ENCODE peak calls at places on chromosomes 4 and X, in ten cellular contexts. One of them, this sample, is unnamed.

GRCh38 chr4:65893311-65893710 is 223.0 kb upstream of the EPHA5 start:
- DNase-seq in stomach: no peak
- DNase-seq in suprapubic skin: no peak
- DNase-seq in Peyer's patch: no peak
- DNase-seq in GM12878: no peak
- DNase-seq in endothelial cell of umbilical vein: no peak
- DNase-seq in ovary: no peak
- DNase-seq in heart left ventricle: no peak
- DNase-seq in upper lobe of left lung: no peak
- DNase-seq in HCT116: no peak
- DNase-seq in this sample: no peak

GRCh38 chr4:111040904-111041303 is 418.0 kb upstream of the PITX2 start:
- DNase-seq in suprapubic skin: no peak
- DNase-seq in ovary: no peak
- DNase-seq in upper lobe of left lung: no peak
- DNase-seq in heart left ventricle: no peak
- DNase-seq in stomach: no peak
- DNase-seq in HCT116: no peak
- DNase-seq in Peyer's patch: no peak
- DNase-seq in GM12878: no peak
- DNase-seq in endothelial cell of umbilical vein: no peak
- DNase-seq in this sample: no peak

GRCh38 chrX:24298191-24298590 is 15.7 kb downstream of the SUPT20HL2 start:
- DNase-seq in suprapubic skin: no peak
- DNase-seq in stomach: no peak
- DNase-seq in GM12878: no peak
- DNase-seq in ovary: no peak
- DNase-seq in heart left ventricle: no peak
- DNase-seq in Peyer's patch: no peak
- DNase-seq in HCT116: no peak
- DNase-seq in endothelial cell of umbilical vein: peak; percentile 39
- DNase-seq in upper lobe of left lung: no peak
- DNase-seq in this sample: no peak

GRCh38 chr4:52157641-52158316 is 106.7 kb downstream of the SPATA18 start:
- DNase-seq in Peyer's patch: no peak
- DNase-seq in endothelial cell of umbilical vein: no peak
- DNase-seq in ovary: no peak
- DNase-seq in GM12878: no peak
- DNase-seq in upper lobe of left lung: no peak
- DNase-seq in suprapubic skin: no peak
- DNase-seq in stomach: no peak
- DNase-seq in heart left ventricle: no peak
- DNase-seq in HCT116: no peak
- DNase-seq in this sample: no peak

GRCh38 chr4:2870098-2870497 is 26.5 kb downstream of the ADD1 start:
- DNase-seq in HCT116: no peak
- DNase-seq in ovary: no peak
- DNase-seq in Peyer's patch: no peak
- DNase-seq in heart left ventricle: no peak
- DNase-seq in upper lobe of left lung: no peak
- DNase-seq in GM12878: no peak
- DNase-seq in suprapubic skin: no peak
- DNase-seq in stomach: no peak
- DNase-seq in endothelial cell of umbilical vein: no peak
- DNase-seq in this sample: no peak

GRCh38 chrX:1400731-1401471 is 9.0 kb upstream of the SLC25A6 start:
- DNase-seq in suprapubic skin: no peak
- DNase-seq in GM12878: no peak
- DNase-seq in heart left ventricle: no peak
- DNase-seq in endothelial cell of umbilical vein: no peak
- DNase-seq in ovary: no peak
- DNase-seq in Peyer's patch: peak; percentile 59
- DNase-seq in stomach: no peak
- DNase-seq in HCT116: peak; percentile 40
- DNase-seq in upper lobe of left lung: no peak
- DNase-seq in this sample: no peak

GRCh38 chr4:22348410-22348809 is 167.5 kb downstream of the ADGRA3 start:
- DNase-seq in Peyer's patch: no peak
- DNase-seq in endothelial cell of umbilical vein: no peak
- DNase-seq in suprapubic skin: no peak
- DNase-seq in upper lobe of left lung: no peak
- DNase-seq in GM12878: no peak
- DNase-seq in heart left ventricle: no peak
- DNase-seq in HCT116: no peak
- DNase-seq in ovary: no peak
- DNase-seq in stomach: no peak
- DNase-seq in this sample: no peak

GRCh38 chrX:47500541-47500940 is 17.5 kb upstream of the ZNF41 start:
- DNase-seq in GM12878: no peak
- DNase-seq in HCT116: no peak
- DNase-seq in suprapubic skin: no peak
- DNase-seq in endothelial cell of umbilical vein: no peak
- DNase-seq in heart left ventricle: no peak
- DNase-seq in Peyer's patch: no peak
- DNase-seq in ovary: no peak
- DNase-seq in stomach: no peak
- DNase-seq in upper lobe of left lung: no peak
- DNase-seq in this sample: no peak

DNA sequence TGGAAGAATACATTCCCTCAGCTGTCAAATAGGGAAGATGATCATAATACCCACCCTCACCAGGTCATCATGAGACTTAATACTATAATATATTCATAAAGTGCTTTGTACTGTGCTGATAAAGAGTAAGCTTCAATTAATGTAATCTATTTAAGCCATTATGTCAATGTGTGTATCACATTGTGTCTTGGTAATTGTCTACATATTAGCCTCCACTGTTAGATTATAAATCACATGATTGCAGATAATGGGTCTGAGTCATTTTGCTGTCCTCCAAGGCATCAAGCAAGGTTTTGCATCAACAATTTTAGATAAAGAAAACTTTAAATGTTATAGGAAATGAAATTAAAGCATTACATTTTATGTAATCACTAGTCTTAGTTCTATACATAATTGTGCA is 45.2 kb upstream of the CEP135 start:
- DNase-seq in Peyer's patch: no peak
- DNase-seq in suprapubic skin: no peak
- DNase-seq in GM12878: no peak
- DNase-seq in HCT116: no peak
- DNase-seq in ovary: no peak
- DNase-seq in endothelial cell of umbilical vein: no peak
- DNase-seq in heart left ventricle: no peak
- DNase-seq in stomach: no peak
- DNase-seq in upper lobe of left lung: no peak
- DNase-seq in this sample: no peak
- H3K27ac ChIP-seq in Peyer's patch: no peak overlapping the region
- H3K27ac ChIP-seq in suprapubic skin: no peak overlapping the region
- H3K27ac ChIP-seq in GM12878: no peak overlapping the region
- H3K27ac ChIP-seq in HCT116: no peak overlapping the region
- H3K27ac ChIP-seq in ovary: no peak overlapping the region
- H3K27ac ChIP-seq in endothelial cell of umbilical vein: no peak overlapping the region
- H3K27ac ChIP-seq in heart left ventricle: no peak overlapping the region
- H3K27ac ChIP-seq in stomach: no peak overlapping the region
- H3K27ac ChIP-seq in upper lobe of left lung: no peak overlapping the region
- H3K27ac ChIP-seq in this sample: no peak overlapping the region

GRCh38 chrX:155881158-155881993 is at the start of gene VAMP7:
- DNase-seq in GM12878: peak; percentile 59
- DNase-seq in endothelial cell of umbilical vein: peak; percentile 91
- DNase-seq in stomach: peak; percentile 85
- DNase-seq in upper lobe of left lung: peak; percentile 92
- DNase-seq in ovary: peak; percentile 78
- DNase-seq in Peyer's patch: peak; percentile 87
- DNase-seq in suprapubic skin: peak; percentile 89
- DNase-seq in HCT116: peak; percentile 73
- DNase-seq in heart left ventricle: peak; percentile 88
- DNase-seq in this sample: peak; percentile 83
- TF ChIP-seq POLR2A in GM12878: peak; percentile 95
- TF ChIP-seq POLR2A in endothelial cell of umbilical vein: no peak
- TF ChIP-seq POLR2A in stomach: no peak
- TF ChIP-seq POLR2A in upper lobe of left lung: no peak
- TF ChIP-seq POLR2A in ovary: no peak
- TF ChIP-seq POLR2A in Peyer's patch: peak; percentile 75
- TF ChIP-seq POLR2A in suprapubic skin: no peak
- TF ChIP-seq POLR2A in HCT116: no peak
- TF ChIP-seq POLR2A in heart left ventricle: peak; percentile 73
- TF ChIP-seq POLR2A in this sample: peak; percentile 53

DNA sequence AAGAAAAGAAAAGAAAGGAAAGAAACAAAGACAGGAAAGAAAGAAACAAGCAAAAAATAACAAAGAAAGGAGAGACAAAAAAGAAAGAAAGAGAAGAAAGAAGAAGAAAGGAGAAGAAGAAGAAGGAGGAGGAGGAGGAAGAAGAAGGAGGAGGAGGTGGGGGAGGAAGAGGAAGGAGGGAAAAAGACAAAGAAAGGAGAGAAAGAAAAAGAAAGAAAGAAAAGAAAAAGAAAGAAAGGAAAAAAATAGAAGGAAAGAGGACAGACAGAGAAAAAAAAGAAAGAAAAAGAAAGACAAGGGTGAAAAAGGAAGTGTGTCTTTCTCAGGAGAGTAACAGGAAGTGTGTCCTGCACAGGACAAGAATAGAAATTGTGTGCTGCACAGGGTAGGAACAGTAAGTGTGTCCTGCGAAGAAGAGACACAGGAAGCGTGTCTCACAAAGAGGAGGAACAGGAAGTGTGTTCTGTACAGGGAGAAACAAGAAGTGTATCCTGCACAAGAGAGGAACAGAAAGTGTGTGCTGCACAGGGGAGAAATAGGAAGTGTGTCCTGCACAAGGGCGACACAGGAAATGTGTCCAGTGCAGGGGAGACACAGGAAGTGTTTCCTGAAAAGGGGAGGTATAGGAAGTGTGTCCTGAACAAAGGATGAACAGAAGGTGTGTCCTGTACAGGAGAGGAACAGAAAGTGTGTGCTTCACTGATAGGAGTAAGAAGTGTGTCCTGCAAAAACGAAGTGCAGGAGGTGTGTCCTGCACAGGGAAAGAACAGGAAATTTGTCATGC is 101.2 kb downstream of the ARSF start:
- DNase-seq in stomach: no peak
- DNase-seq in HCT116: peak; percentile 28
- DNase-seq in ovary: no peak
- DNase-seq in Peyer's patch: no peak
- DNase-seq in endothelial cell of umbilical vein: no peak
- DNase-seq in GM12878: no peak
- DNase-seq in upper lobe of left lung: no peak
- DNase-seq in heart left ventricle: no peak
- DNase-seq in suprapubic skin: no peak
- DNase-seq in this sample: no peak
- H3K27me3 ChIP-seq in stomach: no peaks in the 10 kb centered on the region
- H3K27me3 ChIP-seq in HCT116: no peaks in the 10 kb centered on the region
- H3K27me3 ChIP-seq in ovary: no peaks in the 10 kb centered on the region
- H3K27me3 ChIP-seq in Peyer's patch: no peaks in the 10 kb centered on the region
- H3K27me3 ChIP-seq in endothelial cell of umbilical vein: no peaks in the 10 kb centered on the region
- H3K27me3 ChIP-seq in GM12878: no peaks in the 10 kb centered on the region
- H3K27me3 ChIP-seq in upper lobe of left lung: no peaks in the 10 kb centered on the region
- H3K27me3 ChIP-seq in heart left ventricle: no peaks in the 10 kb centered on the region
- H3K27me3 ChIP-seq in suprapubic skin: no peaks in the 10 kb centered on the region
- H3K27me3 ChIP-seq in this sample: no peaks in the 10 kb centered on the region

DNA sequence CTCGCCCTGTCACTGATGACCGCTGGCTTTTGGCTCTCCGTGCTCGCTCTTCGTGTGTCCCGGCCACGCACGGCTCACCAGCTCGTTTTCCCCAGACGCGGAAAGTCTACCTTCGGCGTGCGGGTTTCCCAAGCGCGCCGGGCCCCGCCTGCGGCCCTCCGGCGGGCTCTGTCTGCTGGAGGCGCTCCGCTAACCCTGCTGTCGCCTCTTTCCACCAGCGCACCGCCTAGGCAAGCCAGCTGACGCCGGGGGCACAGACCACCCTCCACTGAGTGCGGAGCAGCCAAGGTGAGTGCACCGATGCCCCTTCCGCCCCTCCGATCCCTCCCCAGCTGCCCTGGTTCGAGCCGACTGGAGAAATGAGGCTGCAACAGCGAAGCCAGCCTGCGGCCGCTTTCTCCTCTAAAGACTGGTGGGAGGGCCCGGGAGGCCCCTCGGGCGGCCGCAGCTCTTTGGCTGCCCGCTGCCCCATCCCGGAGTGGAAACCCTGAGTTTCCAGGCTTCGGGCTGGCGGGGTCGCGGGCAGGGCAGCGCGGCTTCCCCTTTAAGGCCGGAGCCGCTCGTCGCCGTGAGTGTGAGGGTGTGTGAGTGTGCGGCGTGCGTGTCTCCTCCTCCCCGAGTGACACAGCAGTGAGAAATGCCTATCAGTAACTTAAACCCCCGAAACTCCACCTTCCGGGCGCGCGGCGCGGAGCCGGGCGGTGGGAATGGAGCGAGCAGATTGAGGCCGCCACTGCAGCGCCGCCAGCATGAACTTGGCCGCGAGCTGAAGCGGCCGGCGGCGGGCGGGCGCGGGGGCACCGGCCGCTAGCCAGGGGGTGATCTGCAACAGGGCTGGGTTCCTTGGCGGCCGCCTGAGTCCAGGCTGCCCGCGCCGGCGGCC is at the start of gene MAMLD1:
- DNase-seq in GM12878: no peak
- DNase-seq in stomach: peak; percentile 70
- DNase-seq in heart left ventricle: peak; percentile 76
- DNase-seq in suprapubic skin: peak; percentile 85
- DNase-seq in endothelial cell of umbilical vein: peak; percentile 73
- DNase-seq in ovary: peak; percentile 78
- DNase-seq in HCT116: peak; percentile 51
- DNase-seq in Peyer's patch: peak; percentile 61
- DNase-seq in upper lobe of left lung: peak; percentile 93
- DNase-seq in this sample: peak; percentile 73
- H3K27ac ChIP-seq in GM12878: no peak within 1 kb of the TSS
- H3K27ac ChIP-seq in stomach: peak within 1 kb of the TSS; percentile 85
- H3K27ac ChIP-seq in heart left ventricle: peak within 1 kb of the TSS; percentile 73
- H3K27ac ChIP-seq in suprapubic skin: peak within 1 kb of the TSS; percentile 84
- H3K27ac ChIP-seq in endothelial cell of umbilical vein: no peak within 1 kb of the TSS
- H3K27ac ChIP-seq in ovary: peak within 1 kb of the TSS; percentile 88
- H3K27ac ChIP-seq in HCT116: peak within 1 kb of the TSS; percentile 8
- H3K27ac ChIP-seq in Peyer's patch: peak within 1 kb of the TSS; percentile 84
- H3K27ac ChIP-seq in upper lobe of left lung: peak within 1 kb of the TSS; percentile 75
- H3K27ac ChIP-seq in this sample: peak within 1 kb of the TSS; percentile 83